ENCODE peak calls at places on chromosomes 1 and 21, in four cellular contexts. A is mesothelial cell of epicardium; G is CD8-positive, alpha-beta T cell; Y is activated effector memory CD4-positive, alpha-beta T cell treated with anti-CD3 and anti-CD28 coated beads, Interleukin-2, amount 50 U/mL, for 16 hours. X is an unnamed sample.

GRCh38 chr1:247056071-247056470 is 22.5 kb downstream of the ZNF670 start:
- DNase-seq in A (no peak), G (no peak), Y (no peak), X (no peak)

GRCh38 chr1:162081316-162081715 is 11.8 kb downstream of the NOS1AP start:
- DNase-seq in Y (no peak), G (no peak), A (no peak), X (no peak)

GRCh38 chr1:189646066-189646465 is 831.6 kb downstream of the BRINP3 start:
- DNase-seq in G (no peak), Y (no peak), A (no peak), X (no peak)

GRCh38 chr1:98035587-98035986 is 114.8 kb upstream of the DPYD start:
- DNase-seq in A (no peak), G (no peak), Y (no peak), X (peak)

GRCh38 chr1:84757301-84757700 is 67.0 kb upstream of the SSX2IP start:
- DNase-seq in A (no peak), Y (no peak), G (no peak), X (no peak)

GRCh38 chr1:54927475-54928240 is 40.7 kb upstream of the DHCR24 start:
- DNase-seq in A (no peak), Y (no peak), G (no peak), X (no peak)

GRCh38 chr1:79708646-79709237 is 702.2 kb upstream of the ADGRL4 start:
- DNase-seq in Y (no peak), G (no peak), A (no peak), X (no peak)

GRCh38 chr21:38834725-38835124 is 29.0 kb downstream of the ETS2 start:
- DNase-seq in Y (no peak), A (no peak), G (no peak), X (no peak)

GRCh38 chr21:14591277-14591876 is 45.3 kb upstream of the SAMSN1 start:
- DNase-seq in G (no peak), Y (no peak), A (no peak), X (no peak)

GRCh38 chr21:22556829-22557228 is 1558.6 kb downstream of the NCAM2 start:
- DNase-seq in G (no peak), Y (no peak), A (no peak), X (no peak)

GRCh38 chr1:193270996-193271395 is 84.6 kb upstream of the B3GALT2 start:
- DNase-seq in Y (no peak), A (no peak), G (no peak), X (no peak)

GRCh38 chr1:182657026-182657425 is 27.4 kb downstream of the RGS8 start:
- DNase-seq in A (no peak), G (no peak), Y (no peak), X (no peak)

GRCh38 chr21:25005388-25005787 is 601.9 kb downstream of the MRPL39 start:
- DNase-seq in G (no peak), A (no peak), Y (no peak), X (no peak)

GRCh38 chr1:48470506-48470905 is 1.5 kb downstream of the SPATA6 start:
- DNase-seq in Y (no peak), A (no peak), G (no peak), X (no peak)

GRCh38 chr21:33901421-33902288 is 13.9 kb downstream of the ATP5PO start:
- DNase-seq in G (no peak), Y (no peak), A (no peak), X (no peak)

GRCh38 chr21:26385721-26386120 is 187.4 kb downstream of the CYYR1 start:
- DNase-seq in A (no peak), Y (no peak), G (no peak), X (no peak)

GRCh38 chr1:60146884-60147283 is 73.3 kb upstream of the C1orf87 start:
- DNase-seq in A (no peak), Y (no peak), G (no peak), X (no peak)

GRCh38 chr1:39701092-39701460 is 9.8 kb upstream of the HPCAL4 start:
- DNase-seq in A (no peak), Y (no peak), G (no peak), X (no peak)

GRCh38 chr1:235929216-235929615 is 62.5 kb upstream of the LYST start:
- DNase-seq in Y (no peak), G (no peak), A (no peak), X (no peak)

GRCh38 chr1:60949826-60950197 is 132.5 kb upstream of the NFIA start:
- DNase-seq in G (no peak), Y (no peak), A (no peak), X (no peak)

GRCh38 chr1:150479370-150479769 is 7.8 kb upstream of the TARS2 start:
- DNase-seq in G (no peak), Y (no peak), A (no peak), X (no peak)

GRCh38 chr1:15885701-15886612 is 38.5 kb downstream of the SPEN start:
- DNase-seq in A (peak), G (peak), Y (no peak), X (peak)

GRCh38 chr1:31696246-31696645 is 7.6 kb downstream of the COL16A1 start:
- DNase-seq in A (no peak), Y (no peak), G (no peak), X (no peak)

GRCh38 chr21:45006536-45007079 is 66.8 kb downstream of the SLX9 start:
- DNase-seq in G (no peak), A (no peak), Y (no peak), X (no peak)

GRCh38 chr1:176448340-176448739 is 14.6 kb upstream of the PAPPA2 start:
- DNase-seq in Y (no peak), G (no peak), A (no peak), X (no peak)

GRCh38 chr1:148373236-148373935 is 109.7 kb downstream of the PPIAL4G start:
- DNase-seq in A (no peak), Y (no peak), G (no peak), X (no peak)

GRCh38 chr1:4963251-4963650 is 308.8 kb downstream of the AJAP1 start:
- DNase-seq in A (no peak), Y (peak), G (no peak), X (peak)

GRCh38 chr1:207497951-207498350 is 2.0 kb downstream of the CR1 start:
- DNase-seq in Y (no peak), A (no peak), G (no peak), X (no peak)

GRCh38 chr1:232038704-232039103 is 412.1 kb downstream of the DISC1 start:
- DNase-seq in G (no peak), Y (no peak), A (no peak), X (no peak)

GRCh38 chr1:10178602-10179407 is 31.6 kb upstream of the KIF1B start:
- DNase-seq in A (no peak), Y (no peak), G (no peak), X (no peak)

GRCh38 chr1:243496173-243496553 is 240.3 kb downstream of the SDCCAG8 start:
- DNase-seq in A (no peak), Y (no peak), G (no peak), X (no peak)

GRCh38 chr1:1006305-1007159 is 6.6 kb upstream of the HES4 start:
- DNase-seq in A (no peak), G (no peak), Y (no peak), X (no peak)

GRCh38 chr1:181659348-181659957 is 176.1 kb downstream of the CACNA1E start:
- DNase-seq in G (no peak), Y (no peak), A (no peak), X (no peak)

GRCh38 chr1:6496360-6496704 is 4.9 kb upstream of the PLEKHG5 start:
- DNase-seq in Y (no peak), G (no peak), A (no peak), X (no peak)

GRCh38 chr1:24683713-24684162 is 40.6 kb downstream of the SRRM1 start:
- DNase-seq in G (no peak), A (no peak), Y (no peak), X (no peak)

GRCh38 chr1:151314137-151314875 is 12.9 kb downstream of the PI4KB start:
- DNase-seq in Y (no peak), G (no peak), A (no peak), X (peak)

GRCh38 chr1:216310776-216311175 is 112.5 kb downstream of the USH2A start:
- DNase-seq in A (no peak), Y (no peak), G (no peak), X (no peak)

GRCh38 chr1:246435421-246436041 is 71.5 kb downstream of the SMYD3 start:
- DNase-seq in Y (no peak), G (no peak), A (no peak), X (no peak)

GRCh38 chr1:108712605-108713150 is at the start of gene FNDC7:
- DNase-seq in G (no peak), Y (no peak), A (no peak), X (no peak)